ENCODE peak calls at places on chromosomes 12 and 14, in nine cellular contexts. G is pancreas, A is AG10803, Y is DND-41, T is endothelial cell of umbilical vein, K is foreskin fibroblast, E is natural killer cell, I is cardiac fibroblast, P is HCT116. U is an unnamed sample.

GRCh38 chr14:70888681-70889175 is 18.5 kb upstream of the PCNX1 start:
- DNase-seq in I (peak; percentile 87), E (no peak), K (no peak), A (peak; percentile 79), Y (no peak), T (no peak), P (no peak), G (no peak), U (no peak)

GRCh38 chr14:96363751-96364336 is 518 bp downstream of the GSKIP start:
- DNase-seq in G (peak; percentile 52), T (peak; percentile 37), A (peak; percentile 56), E (no peak), K (peak; percentile 50), P (no peak), Y (peak; percentile 46), I (peak; percentile 66), U (peak; percentile 6)

GRCh38 chr12:19683178-19683927 is 244.1 kb downstream of the AEBP2 start:
- DNase-seq in Y (no peak), E (no peak), G (no peak), A (peak; percentile 46), T (peak; percentile 99), P (no peak), K (peak; percentile 22), I (peak; percentile 82), U (no peak)

GRCh38 chr12:12091977-12092663 is 21.4 kb downstream of the BCL2L14 start:
- DNase-seq in A (no peak), Y (no peak), I (no peak), K (no peak), T (peak; percentile 44), G (peak; percentile 26), E (no peak), P (no peak), U (no peak)

GRCh38 chr12:62403031-62403430 is 63.6 kb upstream of the MON2 start:
- DNase-seq in E (no peak), K (no peak), G (no peak), I (no peak), T (no peak), Y (no peak), P (no peak), A (no peak), U (no peak)

GRCh38 chr12:30796508-30796780 is 41.7 kb upstream of the CAPRIN2 start:
- DNase-seq in I (peak; percentile 68), T (no peak), P (no peak), E (no peak), A (peak; percentile 46), G (peak; percentile 35), K (peak; percentile 78), Y (no peak), U (no peak)

GRCh38 chr12:47757840-47758583 is 668 bp downstream of the RAPGEF3 start:
- DNase-seq in I (no peak), K (no peak), Y (peak; percentile 27), P (no peak), T (peak; percentile 65), A (no peak), G (no peak), E (no peak), U (no peak)

GRCh38 chr12:27644446-27644845 is 51.8 kb upstream of the REP15 start:
- DNase-seq in T (peak; percentile 55), K (no peak), I (peak; percentile 73), A (peak; percentile 63), P (no peak), E (no peak), G (no peak), Y (no peak), U (no peak)

GRCh38 chr12:4107436-4107878 is 166.1 kb upstream of the CCND2 start:
- DNase-seq in A (peak; percentile 39), K (no peak), E (peak; percentile 52), P (peak; percentile 26), G (peak; percentile 31), I (peak; percentile 62), Y (peak; percentile 60), T (peak; percentile 50), U (peak; percentile 55)

GRCh38 chr12:122669397-122670070 is 33.6 kb downstream of the HCAR2 start:
- DNase-seq in Y (no peak), G (no peak), T (no peak), P (no peak), K (peak; percentile 81), E (no peak), I (peak; percentile 80), A (peak; percentile 62), U (no peak)

GRCh38 chr14:50001999-50002925 is 109.4 kb downstream of the ARF6 start:
- DNase-seq in Y (peak; percentile 35), K (no peak), P (no peak), I (no peak), T (no peak), A (no peak), G (peak; percentile 19), E (peak; percentile 78), U (peak; percentile 67)

GRCh38 chr14:21476526-21476924 is 234 bp downstream of the RAB2B start:
- DNase-seq in G (peak; percentile 88), T (no peak), I (no peak), Y (no peak), P (no peak), E (peak; percentile 68), A (no peak), K (peak; percentile 51), U (peak; percentile 76)

GRCh38 chr14:24113801-24114535 is 609 bp upstream of the DCAF11 start:
- DNase-seq in Y (peak; percentile 87), K (peak; percentile 91), G (peak; percentile 93), I (peak; percentile 88), T (no peak), P (peak; percentile 94), A (peak; percentile 89), E (no peak), U (peak; percentile 68)

GRCh38 chr14:24246765-24247212 is 4.4 kb upstream of the TINF2 start:
- DNase-seq in E (no peak), T (no peak), I (no peak), A (no peak), Y (no peak), G (no peak), P (no peak), K (no peak), U (peak; percentile 20)

GRCh38 chr14:33184587-33184986 is 245.9 kb downstream of the NPAS3 start:
- DNase-seq in E (no peak), I (peak; percentile 31), A (peak; percentile 29), T (peak; percentile 14), P (no peak), G (no peak), K (no peak), Y (no peak), U (no peak)
- TF ChIP-seq CTCF in E (no peak), I (no peak), A (peak; percentile 41), T (no peak), P (no peak), G (no peak), K (no peak), Y (peak; percentile 34), U (no peak)

DNA sequence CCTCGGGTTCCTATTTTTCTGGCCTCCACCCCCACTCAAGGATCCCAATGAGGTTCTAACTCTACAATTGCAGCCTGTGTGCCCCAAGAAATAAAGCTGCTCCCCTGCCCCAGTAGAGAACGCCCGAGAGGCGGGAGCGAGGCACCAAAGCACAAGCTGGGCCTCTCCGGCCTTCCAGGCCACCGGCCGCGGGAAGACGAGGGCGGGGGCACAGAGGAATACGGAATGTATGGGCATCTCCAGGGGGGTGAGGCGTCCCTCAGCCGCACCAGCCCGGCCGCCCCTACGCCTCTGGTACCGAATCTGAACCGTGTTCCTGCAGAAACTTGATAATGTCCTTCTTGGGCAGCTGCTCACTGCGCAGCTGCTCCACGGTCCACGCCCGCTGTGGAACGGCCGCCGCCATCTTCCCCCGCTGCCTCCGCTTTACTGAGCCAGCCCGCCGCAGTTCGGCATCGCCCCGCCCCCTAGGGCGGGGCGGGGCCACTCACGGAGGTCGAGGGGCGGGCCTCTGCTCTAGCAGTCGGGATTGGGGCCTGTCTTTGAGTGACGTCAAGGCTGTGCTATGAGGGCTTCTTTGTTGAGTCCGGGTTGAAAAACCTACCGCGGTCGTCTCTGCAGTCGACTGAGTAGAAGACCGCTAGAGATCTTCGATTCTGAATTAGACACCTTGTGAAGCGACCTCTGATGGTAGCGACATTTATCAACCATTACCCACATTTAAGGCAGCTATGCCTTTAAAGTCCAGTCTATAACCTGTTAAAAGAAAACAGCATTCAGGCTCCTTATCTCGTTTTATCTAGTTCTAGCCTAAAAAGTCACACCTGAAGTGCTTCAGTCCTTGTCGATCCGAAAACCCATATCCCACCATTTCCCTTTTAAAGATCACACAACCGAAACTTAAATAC is at the start of gene FKBP3:
- DNase-seq in T (peak; percentile 97), G (peak; percentile 96), K (peak; percentile 99), P (peak; percentile 99), E (peak; percentile 85), A (peak; percentile 99), Y (peak; percentile 97), I (peak; percentile 99), U (peak; percentile 94)
- TF ChIP-seq CTCF in T (no peak), G (no peak), K (peak; percentile 5), P (no peak), E (no peak), A (peak; percentile 25), Y (peak; percentile 46), I (no peak), U (no peak)

GRCh38 chr14:76812093-76812421 is 625 bp downstream of the ANGEL1 start:
- DNase-seq in Y (no peak), T (no peak), K (no peak), I (no peak), A (no peak), P (no peak), E (no peak), G (no peak), U (no peak)

GRCh38 chr14:76811561-76811960 is 1.1 kb downstream of the ANGEL1 start:
- DNase-seq in A (peak; percentile 56), K (no peak), T (peak; percentile 30), E (no peak), G (no peak), I (peak; percentile 42), P (no peak), Y (no peak), U (no peak)

GRCh38 chr14:76810525-76810924 is 2.2 kb downstream of the ANGEL1 start:
- DNase-seq in P (no peak), G (no peak), K (no peak), A (no peak), I (no peak), E (no peak), Y (no peak), T (no peak), U (no peak)

GRCh38 chr14:76812422-76813383 is at the start of gene ANGEL1:
- DNase-seq in P (peak; percentile 82), T (peak; percentile 90), G (peak; percentile 99), A (peak; percentile 93), E (peak; percentile 98), I (peak; percentile 96), Y (peak; percentile 96), K (peak; percentile 92), U (peak; percentile 95)

DNA sequence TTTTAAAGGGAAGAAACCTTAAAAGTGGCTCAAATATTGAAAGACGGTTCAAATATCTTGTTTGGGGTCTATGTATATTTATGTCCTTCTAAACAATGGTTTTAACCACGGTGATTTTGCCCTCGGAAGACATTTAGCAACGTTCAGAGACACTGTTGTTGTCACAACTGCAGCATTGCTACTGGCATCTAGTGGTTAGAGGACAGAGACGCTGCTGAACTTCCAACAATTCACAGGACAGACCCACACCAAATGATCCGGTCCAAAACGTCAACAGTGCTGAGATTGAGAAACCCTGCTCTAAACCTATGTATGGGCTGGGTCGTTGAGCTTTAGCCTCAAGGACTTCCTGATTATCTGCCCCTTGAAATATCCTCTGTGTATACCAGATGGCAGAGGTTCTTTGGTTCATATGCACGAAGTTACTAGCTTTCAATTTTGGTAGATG is 1.7 kb downstream of the ANGEL1 start:
- DNase-seq in T (peak; percentile 59), A (peak; percentile 47), E (no peak), K (peak; percentile 37), Y (no peak), I (peak; percentile 58), G (no peak), P (peak; percentile 13), U (no peak)
- TF ChIP-seq CTCF in T (peak; percentile 49), A (peak; percentile 75), E (peak; percentile 32), K (peak; percentile 60), Y (peak; percentile 45), I (peak; percentile 68), G (no peak), P (peak; percentile 58), U (no peak)

GRCh38 chr14:35229495-35230089 is 62.6 kb upstream of the PSMA6 start:
- DNase-seq in E (no peak), A (no peak), T (peak; percentile 41), P (no peak), I (peak; percentile 30), G (no peak), Y (no peak), K (no peak), U (no peak)
- TF ChIP-seq CTCF in E (peak; percentile 38), A (peak; percentile 30), T (peak; percentile 9), P (peak; percentile 25), I (no peak), G (no peak), Y (peak; percentile 81), K (no peak), U (peak; percentile 45)

U was measured in CD8-positive, alpha-beta T cell.